ENCODE peak calls at places on chromosomes 13 and 19, in ten cellular contexts. D, K, T, R, J, Y, S, H, I and Q are unnamed samples.
A peak's percentile ranks its signal among the peaks of the same experiment; 100 is the strongest.

GRCh38 chr13:102401755-102402154 is at the start of gene FGF14:
- DNase-seq in Y (no peak), K (no peak), D (no peak), T (no peak), J (no peak), H (no peak), S (no peak), R (no peak), I (no peak), Q (no peak)

GRCh38 chr19:40611096-40611495 is 9.9 kb downstream of the LTBP4 start:
- DNase-seq in R (no peak), I (no peak), K (no peak), H (no peak), D (no peak), S (no peak), Y (no peak), J (no peak), T (no peak), Q (no peak)

GRCh38 chr13:101700598-101700997 is 248.1 kb downstream of the ITGBL1 start:
- DNase-seq in T (no peak), K (no peak), R (peak; percentile 52), I (no peak), J (peak; percentile 66), D (no peak), Y (no peak), S (peak; percentile 47), H (no peak), Q (no peak)

GRCh38 chr19:11125994-11126685 is 29.4 kb downstream of the SPC24 start:
- DNase-seq in T (peak; percentile 81), D (peak; percentile 82), K (peak; percentile 80), I (peak; percentile 67), S (peak; percentile 3), Y (peak; percentile 82), R (peak; percentile 80), H (peak; percentile 78), J (peak; percentile 57), Q (peak; percentile 67)

GRCh38 chr19:2050349-2050990 is 574 bp downstream of the MKNK2 start:
- DNase-seq in T (no peak), D (no peak), I (no peak), R (no peak), J (no peak), H (peak; percentile 42), S (no peak), K (no peak), Y (peak; percentile 46), Q (no peak)

GRCh38 chr13:24875566-24875965 is 111.6 kb downstream of the RNF17 start:
- DNase-seq in K (no peak), R (no peak), D (no peak), H (no peak), T (no peak), Y (no peak), S (no peak), I (no peak), J (no peak), Q (no peak)

GRCh38 chr19:21141787-21142464 is at the start of gene ZNF431:
- DNase-seq in K (peak; percentile 91), D (peak; percentile 96), S (peak; percentile 91), H (peak; percentile 91), J (peak; percentile 96), Y (peak; percentile 83), I (peak; percentile 87), T (peak; percentile 82), R (peak; percentile 94), Q (peak; percentile 93)

GRCh38 chr13:26037302-26037701 is 14.5 kb downstream of the SHISA2 start:
- DNase-seq in D (peak; percentile 14), S (peak; percentile 59), J (no peak), K (no peak), R (no peak), H (no peak), I (no peak), T (no peak), Y (no peak), Q (no peak)

GRCh38 chr19:15180451-15181390 is 20.1 kb downstream of the NOTCH3 start:
- DNase-seq in H (no peak), S (no peak), K (peak; percentile 46), Y (peak; percentile 65), T (no peak), J (no peak), D (no peak), I (no peak), R (no peak), Q (no peak)